ENCODE peak calls at places on chromosomes 7 and 10, in ten cellular contexts. X is CD8-positive, alpha-beta memory T cell; T is Peyer's patch; C is GM23338; F is transverse colon; R is tibial nerve; N is astrocyte; K is A549; M is neuronal stem cell; B is H1. J is an unnamed sample.

GRCh38 chr10:29119374-29119773 is 169.5 kb upstream of the LYZL1 start:
- DNase-seq in C (peak), M (no peak), R (no peak), N (no peak), K (no peak), T (peak), X (no peak), B (peak), F (peak), J (no peak)

GRCh38 chr10:92241158-92241500 is 49.7 kb downstream of the CPEB3 start:
- DNase-seq in C (peak), M (peak), F (peak), R (no peak), N (peak), T (no peak), K (no peak), X (no peak), B (no peak), J (no peak)

GRCh38 chr7:123494193-123494796 is 40.1 kb downstream of the IQUB start:
- DNase-seq in R (no peak), M (no peak), N (no peak), T (no peak), B (no peak), C (peak), K (peak), X (no peak), F (peak), J (peak)

GRCh38 chr7:32462966-32463365 is 27.2 kb downstream of the LSM5 start:
- DNase-seq in F (no peak), K (no peak), X (no peak), C (no peak), R (no peak), M (no peak), N (no peak), T (no peak), B (peak), J (no peak)

GRCh38 chr7:99728615-99729014 is 6.4 kb downstream of the CYP3A7 start:
- DNase-seq in X (no peak), B (no peak), F (no peak), C (no peak), M (no peak), K (no peak), T (no peak), R (no peak), N (no peak), J (no peak)

GRCh38 chr7:94423865-94424264 is 29.2 kb downstream of the COL1A2 start:
- DNase-seq in T (no peak), F (no peak), B (no peak), C (no peak), R (no peak), X (no peak), M (no peak), K (no peak), N (peak), J (no peak)

GRCh38 chr7:1638113-1638726 is 31.9 kb upstream of the ELFN1 start:
- DNase-seq in T (no peak), B (no peak), N (no peak), X (no peak), F (no peak), K (no peak), M (peak), R (no peak), C (peak), J (no peak)

GRCh38 chr10:26780793-26781601 is 79.8 kb downstream of the ABI1 start:
- DNase-seq in X (no peak), B (no peak), F (no peak), N (peak), M (no peak), K (peak), T (no peak), C (peak), R (no peak), J (no peak)

GRCh38 chr7:125847706-125848105 is 918.1 kb upstream of the POT1 start:
- DNase-seq in T (no peak), K (no peak), X (no peak), F (no peak), M (no peak), R (no peak), C (peak), N (no peak), B (no peak), J (no peak)

GRCh38 chr10:78336402-78336791 is 302.7 kb downstream of the RPS24 start:
- DNase-seq in K (no peak), C (no peak), R (no peak), T (peak), X (no peak), B (peak), N (peak), M (no peak), F (no peak), J (no peak)

GRCh38 chr10:132946806-132947530 is 4.6 kb upstream of the CFAP46 start:
- DNase-seq in X (no peak), K (no peak), N (no peak), F (no peak), B (no peak), R (no peak), M (no peak), T (peak), C (no peak), J (no peak)

GRCh38 chr10:121521794-121522556 is 76.3 kb downstream of the FGFR2 start:
- DNase-seq in M (no peak), F (no peak), X (no peak), C (no peak), K (no peak), T (no peak), R (no peak), N (no peak), B (no peak), J (no peak)

GRCh38 chr10:72834183-72834825 is 59.2 kb upstream of the OIT3 start:
- DNase-seq in N (peak), C (peak), B (no peak), X (peak), M (peak), F (no peak), T (peak), K (peak), R (no peak), J (peak)

GRCh38 chr7:1055084-1055450 is 10.7 kb downstream of the GPR146 start:
- DNase-seq in T (peak), B (no peak), M (no peak), R (peak), F (peak), X (no peak), C (no peak), N (no peak), K (no peak), J (no peak)

GRCh38 chr10:108244443-108245228 is 1080.1 kb upstream of the SORCS1 start:
- DNase-seq in X (no peak), R (no peak), F (no peak), T (no peak), K (no peak), B (no peak), N (no peak), M (no peak), C (no peak), J (no peak)

GRCh38 chr10:14923972-14924371 is 29.9 kb downstream of the DCLRE1C start:
- DNase-seq in X (no peak), N (no peak), R (no peak), M (no peak), T (no peak), B (no peak), C (no peak), K (no peak), F (no peak), J (no peak)

GRCh38 chr10:75107756-75108683 is 3.4 kb upstream of the SAMD8 start:
- DNase-seq in M (no peak), X (no peak), F (no peak), B (peak), R (no peak), K (no peak), T (peak), C (no peak), N (no peak), J (no peak)

GRCh38 chr10:79224992-79225391 is 122.3 kb upstream of the PPIF start:
- DNase-seq in T (no peak), K (no peak), M (no peak), F (no peak), R (no peak), N (no peak), C (no peak), X (no peak), B (no peak), J (no peak)

GRCh38 chr10:49385939-49386922 is 9.7 kb downstream of the DRGX start:
- DNase-seq in C (no peak), M (no peak), T (no peak), B (no peak), F (no peak), K (no peak), X (no peak), R (no peak), N (no peak), J (no peak)

GRCh38 chr10:112637901-112638300 is 190.9 kb downstream of the VTI1A start:
- DNase-seq in K (no peak), T (no peak), R (no peak), N (no peak), M (no peak), X (no peak), B (no peak), C (no peak), F (no peak), J (no peak)

GRCh38 chr7:116167177-116167576 is 43.2 kb upstream of the TES start:
- DNase-seq in F (no peak), B (no peak), C (peak), T (no peak), N (no peak), M (no peak), X (no peak), R (no peak), K (no peak), J (no peak)

GRCh38 chr7:20064974-20065862 is 152.0 kb downstream of the MACC1 start:
- DNase-seq in R (no peak), C (no peak), X (no peak), B (no peak), N (peak), F (no peak), K (no peak), T (no peak), M (no peak), J (no peak)

GRCh38 chr10:1035201-1035600 is 9.5 kb upstream of the IDI2 start:
- DNase-seq in N (no peak), B (no peak), K (no peak), F (no peak), R (no peak), X (no peak), T (no peak), C (no peak), M (no peak), J (no peak)

GRCh38 chr10:134743-135600 is at the start of gene ZMYND11:
- DNase-seq in T (peak), F (peak), M (peak), N (peak), K (no peak), X (peak), B (peak), C (peak), R (peak), J (peak)

GRCh38 chr10:12018438-12019342 is 23.9 kb downstream of the UPF2 start:
- DNase-seq in F (no peak), M (no peak), X (no peak), T (no peak), R (no peak), K (no peak), C (no peak), N (no peak), B (no peak), J (no peak)

GRCh38 chr10:74488907-74489306 is 337.5 kb upstream of the KAT6B start:
- DNase-seq in C (no peak), F (no peak), N (no peak), M (no peak), T (no peak), B (no peak), R (no peak), X (no peak), K (no peak), J (no peak)

GRCh38 chr7:2190531-2190930 is 42.2 kb downstream of the MAD1L1 start:
- DNase-seq in B (no peak), K (no peak), C (no peak), N (peak), R (no peak), X (no peak), M (no peak), F (no peak), T (no peak), J (no peak)

GRCh38 chr7:5636446-5636835 is 145.0 kb downstream of the RNF216 start:
- DNase-seq in X (no peak), M (no peak), R (no peak), F (no peak), T (no peak), N (no peak), C (peak), B (no peak), K (no peak), J (no peak)

GRCh38 chr7:48139461-48139860 is 31.8 kb upstream of the ABCA13 start:
- DNase-seq in B (no peak), C (peak), T (no peak), R (no peak), X (no peak), N (no peak), M (no peak), K (peak), F (peak), J (no peak)

GRCh38 chr10:127945335-127945734 is 38.4 kb downstream of the PTPRE start:
- DNase-seq in M (no peak), X (no peak), R (no peak), C (no peak), T (peak), K (no peak), B (no peak), N (no peak), F (peak), J (peak)

GRCh38 chr10:99341860-99342517 is 12.8 kb downstream of the CNNM1 start:
- DNase-seq in B (no peak), N (peak), K (no peak), T (no peak), F (no peak), C (no peak), X (no peak), R (no peak), M (no peak), J (no peak)

GRCh38 chr10:77715081-77715480 is 77.5 kb upstream of the KCNMA1 start:
- DNase-seq in X (no peak), F (no peak), K (peak), T (no peak), B (no peak), M (no peak), N (no peak), R (no peak), C (peak), J (no peak)

GRCh38 chr10:109721401-109722028 is 201.8 kb downstream of the XPNPEP1 start:
- DNase-seq in T (no peak), K (no peak), X (no peak), B (no peak), M (no peak), N (no peak), C (no peak), R (no peak), F (no peak), J (no peak)

GRCh38 chr10:76576276-76576962 is 1061.2 kb downstream of the KCNMA1 start:
- DNase-seq in T (no peak), M (no peak), K (no peak), B (no peak), N (peak), X (no peak), C (no peak), R (no peak), F (no peak), J (no peak)

GRCh38 chr7:17159500-17160037 is 138.9 kb upstream of the AHR start:
- DNase-seq in B (no peak), R (no peak), C (no peak), M (no peak), N (no peak), K (no peak), T (no peak), X (no peak), F (no peak), J (no peak)

GRCh38 chr7:134757938-134758337 is 21.5 kb upstream of the CALD1 start:
- DNase-seq in X (no peak), T (no peak), B (no peak), F (no peak), K (no peak), M (no peak), N (no peak), R (no peak), C (no peak), J (no peak)

GRCh38 chr7:18975276-18975675 is 142.2 kb downstream of the TWIST1 start:
- DNase-seq in X (no peak), M (no peak), T (no peak), K (no peak), C (no peak), N (no peak), F (no peak), R (no peak), B (no peak), J (no peak)

GRCh38 chr7:101363196-101363733 is 590 bp downstream of the COL26A1 start:
- DNase-seq in K (no peak), B (no peak), T (no peak), F (no peak), N (no peak), R (no peak), X (no peak), M (no peak), C (no peak), J (no peak)
- H3K4me3 ChIP-seq in K (peak), B (peak), T (peak), F (peak), N (peak), R (peak), X (peak), M (peak), C (peak), J (peak)

GRCh38 chr7:56175784-56176183 is 59.6 kb upstream of the NUPR2 start:
- DNase-seq in T (no peak), X (no peak), B (no peak), C (no peak), K (no peak), F (no peak), R (no peak), M (no peak), N (no peak), J (no peak)

GRCh38 chr7:56181010-56181409 is 64.8 kb upstream of the NUPR2 start:
- DNase-seq in N (no peak), M (no peak), C (no peak), F (no peak), B (no peak), K (no peak), T (no peak), X (no peak), R (no peak), J (no peak)

GRCh38 chr7:56174346-56175085 is 58.3 kb upstream of the NUPR2 start:
- DNase-seq in C (no peak), X (no peak), M (no peak), B (no peak), N (no peak), F (no peak), R (no peak), T (no peak), K (no peak), J (no peak)

DNA sequence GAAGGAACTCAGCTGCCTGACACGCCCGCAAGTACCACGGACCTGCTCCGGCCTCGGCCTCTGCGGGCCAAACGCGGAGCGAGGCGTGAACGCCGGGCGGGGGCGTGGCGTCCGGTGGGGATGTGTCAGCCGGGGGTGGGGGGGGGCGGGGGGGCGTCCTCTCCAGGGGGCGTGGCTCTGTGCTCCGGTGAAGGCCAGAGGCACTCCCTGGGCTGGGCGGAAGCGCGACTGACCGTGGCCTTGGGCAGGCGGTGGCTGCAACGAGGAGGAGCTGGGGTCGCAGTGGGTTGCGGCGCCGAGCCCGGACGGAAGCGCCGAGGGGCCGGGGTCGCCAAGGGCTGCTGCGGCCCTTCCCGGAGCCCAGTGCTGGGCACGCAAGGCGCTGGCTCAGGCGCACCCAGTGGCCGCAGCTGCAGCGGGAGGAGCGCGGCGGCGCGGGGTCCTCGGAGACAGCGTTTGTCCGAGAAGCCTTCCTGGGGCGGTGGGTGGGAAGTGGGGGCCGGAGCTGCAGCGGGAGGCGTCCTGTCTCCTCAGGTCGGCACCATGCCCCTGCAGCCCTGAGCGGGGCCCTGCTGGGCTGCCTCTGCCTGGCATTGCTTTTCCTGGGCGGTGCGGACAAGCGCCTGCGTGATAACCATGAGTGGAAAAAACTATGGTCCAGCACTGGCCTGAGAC is 59.0 kb upstream of the NUPR2 start:
- DNase-seq in K (no peak), R (no peak), N (no peak), M (no peak), B (no peak), X (no peak), C (no peak), F (peak), T (no peak), J (no peak)
- H3K4me3 ChIP-seq in K (no peak), R (peak), N (no peak), M (no peak), B (no peak), X (no peak), C (no peak), F (peak), T (peak), J (no peak)

DNA sequence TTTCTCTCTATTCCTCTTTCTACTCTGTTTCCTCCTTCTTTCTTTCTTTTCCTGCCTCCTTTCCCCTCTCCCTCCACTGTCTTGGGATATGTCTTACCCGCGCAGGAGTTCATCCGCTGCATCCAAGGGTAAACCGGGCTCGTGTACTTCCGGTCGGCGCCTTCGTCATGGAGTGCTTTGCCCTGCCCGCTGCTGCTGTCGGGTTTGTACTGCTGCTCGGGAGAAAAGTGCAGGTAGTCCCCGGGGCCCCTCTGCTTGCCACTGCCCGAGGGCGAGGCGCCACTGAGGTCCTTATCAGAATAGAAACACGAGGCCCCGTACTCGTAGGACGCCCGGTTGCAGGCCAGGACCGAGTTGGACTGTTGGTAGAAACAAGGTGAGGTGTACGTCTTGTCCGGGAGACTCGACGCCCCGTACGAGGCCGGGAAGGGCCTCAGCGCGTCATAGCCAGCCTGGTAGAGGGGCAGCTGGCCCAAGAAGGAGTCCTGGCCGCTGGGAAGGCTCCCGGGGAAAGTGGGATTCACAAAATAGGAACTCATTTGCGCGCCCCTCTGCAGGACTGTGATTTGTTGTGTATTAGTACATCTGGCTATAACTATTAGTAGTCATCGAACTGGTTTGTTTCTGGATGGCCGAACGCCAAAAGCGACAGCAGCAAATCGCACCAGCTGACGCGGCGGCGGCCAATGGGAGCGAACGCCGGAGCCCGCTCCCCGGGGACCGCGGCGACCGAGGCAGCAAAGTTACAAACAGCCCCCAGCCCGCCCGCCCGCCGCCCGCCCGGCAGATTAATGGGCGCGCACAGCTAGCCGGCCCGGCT is at the start of gene HOXA6:
- DNase-seq in B (peak), R (peak), M (no peak), X (no peak), F (peak), K (no peak), C (peak), T (peak), N (no peak), J (no peak)
- H3K4me3 ChIP-seq in B (no peak), R (peak), M (no peak), X (no peak), F (peak), K (no peak), C (peak), T (peak), N (no peak), J (no peak)

GRCh38 chr10:84548869-84549268 is 220.5 kb downstream of the CCSER2 start:
- DNase-seq in C (peak), R (no peak), B (peak), X (no peak), M (no peak), K (no peak), T (no peak), F (no peak), N (no peak), J (no peak)

GRCh38 chr10:84549368-84549767 is 221.0 kb downstream of the CCSER2 start:
- DNase-seq in K (no peak), C (no peak), M (no peak), N (no peak), T (no peak), F (no peak), B (no peak), R (no peak), X (no peak), J (no peak)

GRCh38 chr10:84551437-84552120 is 223.2 kb downstream of the CCSER2 start:
- DNase-seq in C (no peak), B (peak), R (no peak), M (no peak), F (no peak), N (no peak), X (no peak), K (no peak), T (no peak), J (no peak)

GRCh38 chr10:84550756-84551436 is 222.5 kb downstream of the CCSER2 start:
- DNase-seq in X (no peak), F (no peak), T (no peak), M (no peak), R (no peak), C (no peak), K (no peak), N (no peak), B (peak), J (no peak)

GRCh38 chr10:84552478-84552877 is 224.1 kb downstream of the CCSER2 start:
- DNase-seq in M (no peak), N (no peak), T (no peak), C (peak), K (no peak), X (no peak), F (no peak), B (no peak), R (no peak), J (no peak)
- H3K4me3 ChIP-seq in M (no peak), N (no peak), T (no peak), C (no peak), K (no peak), X (no peak), F (no peak), B (no peak), R (no peak), J (no peak)

GRCh38 chr10:70228503-70228902 is 4.7 kb downstream of the PPA1 start:
- DNase-seq in F (no peak), M (no peak), R (no peak), K (no peak), B (no peak), N (no peak), T (no peak), X (no peak), C (no peak), J (no peak)
- H3K4me3 ChIP-seq in F (no peak), M (no peak), R (no peak), K (no peak), B (no peak), N (no peak), T (no peak), X (no peak), C (no peak), J (no peak)